ENCODE peak calls at places on chromosomes 16 and 17, in five cellular contexts. One of them, this sample, is unnamed.

GRCh38 chr17:4908301-4908700 is 5.4 kb upstream of the CHRNE start:
- DNase-seq in hypothalamus: no peak
- DNase-seq in AG04450: no peak
- DNase-seq in amygdala: no peak
- DNase-seq in psoas muscle: no peak
- DNase-seq in this sample: no peak

GRCh38 chr16:12097523-12098428 is 121.2 kb downstream of the SNX29 start:
- DNase-seq in hypothalamus: peak
- DNase-seq in AG04450: peak
- DNase-seq in amygdala: peak
- DNase-seq in psoas muscle: no peak
- DNase-seq in this sample: peak

GRCh38 chr17:10050597-10051101 is 145.6 kb upstream of the RCVRN start:
- DNase-seq in hypothalamus: no peak
- DNase-seq in AG04450: peak
- DNase-seq in amygdala: no peak
- DNase-seq in psoas muscle: no peak
- DNase-seq in this sample: no peak

GRCh38 chr17:76550712-76551615 is 11.1 kb downstream of the PRCD start:
- DNase-seq in hypothalamus: no peak
- DNase-seq in AG04450: no peak
- DNase-seq in amygdala: no peak
- DNase-seq in psoas muscle: no peak
- DNase-seq in this sample: no peak

GRCh38 chr16:31221357-31222160 is 4.6 kb upstream of the PYDC1 start:
- DNase-seq in hypothalamus: no peak
- DNase-seq in AG04450: no peak
- DNase-seq in amygdala: no peak
- DNase-seq in psoas muscle: no peak
- DNase-seq in this sample: no peak

GRCh38 chr17:7929158-7930029 is at the start of gene KCNAB3:
- DNase-seq in hypothalamus: no peak
- DNase-seq in AG04450: no peak
- DNase-seq in amygdala: peak
- DNase-seq in psoas muscle: no peak
- DNase-seq in this sample: no peak

GRCh38 chr16:9885457-9885856 is 296.8 kb downstream of the GRIN2A start:
- DNase-seq in hypothalamus: no peak
- DNase-seq in AG04450: no peak
- DNase-seq in amygdala: no peak
- DNase-seq in psoas muscle: no peak
- DNase-seq in this sample: no peak

GRCh38 chr16:16150117-16150877 is 73.0 kb downstream of the ABCC6 start:
- DNase-seq in hypothalamus: peak
- DNase-seq in AG04450: peak
- DNase-seq in amygdala: peak
- DNase-seq in psoas muscle: peak
- DNase-seq in this sample: peak

GRCh38 chr17:76631821-76632565 is 11.6 kb downstream of the ST6GALNAC1 start:
- DNase-seq in hypothalamus: no peak
- DNase-seq in AG04450: no peak
- DNase-seq in amygdala: no peak
- DNase-seq in psoas muscle: no peak
- DNase-seq in this sample: no peak

GRCh38 chr17:79112471-79112870 is 37.8 kb downstream of the ENGASE start:
- DNase-seq in hypothalamus: no peak
- DNase-seq in AG04450: no peak
- DNase-seq in amygdala: no peak
- DNase-seq in psoas muscle: no peak
- DNase-seq in this sample: no peak

GRCh38 chr17:40548982-40549680 is 16.1 kb downstream of the CCR7 start:
- DNase-seq in hypothalamus: no peak
- DNase-seq in AG04450: peak
- DNase-seq in amygdala: no peak
- DNase-seq in psoas muscle: no peak
- DNase-seq in this sample: peak

GRCh38 chr16:30985401-30986128 is 558 bp downstream of the HSD3B7 start:
- DNase-seq in hypothalamus: no peak
- DNase-seq in AG04450: no peak
- DNase-seq in amygdala: no peak
- DNase-seq in psoas muscle: peak
- DNase-seq in this sample: peak

GRCh38 chr17:35166526-35166925 is 18.9 kb downstream of the UNC45B start:
- DNase-seq in hypothalamus: no peak
- DNase-seq in AG04450: no peak
- DNase-seq in amygdala: no peak
- DNase-seq in psoas muscle: no peak
- DNase-seq in this sample: no peak

GRCh38 chr17:42248351-42249179 is 27.6 kb downstream of the STAT5B start:
- DNase-seq in hypothalamus: peak
- DNase-seq in AG04450: peak
- DNase-seq in amygdala: peak
- DNase-seq in psoas muscle: peak
- DNase-seq in this sample: peak

GRCh38 chr17:81309140-81309858 is 14.2 kb upstream of the SLC38A10 start:
- DNase-seq in hypothalamus: no peak
- DNase-seq in AG04450: no peak
- DNase-seq in amygdala: peak
- DNase-seq in psoas muscle: peak
- DNase-seq in this sample: peak

GRCh38 chr16:16007743-16008111 is 58.3 kb downstream of the ABCC1 start:
- DNase-seq in hypothalamus: no peak
- DNase-seq in AG04450: no peak
- DNase-seq in amygdala: no peak
- DNase-seq in psoas muscle: no peak
- DNase-seq in this sample: no peak

GRCh38 chr17:79316805-79317204 is 242.2 kb downstream of the ENGASE start:
- DNase-seq in hypothalamus: no peak
- DNase-seq in AG04450: no peak
- DNase-seq in amygdala: no peak
- DNase-seq in psoas muscle: no peak
- DNase-seq in this sample: no peak

GRCh38 chr16:30808163-30808562 is 21.2 kb upstream of the ZNF629 start:
- DNase-seq in hypothalamus: no peak
- DNase-seq in AG04450: no peak
- DNase-seq in amygdala: no peak
- DNase-seq in psoas muscle: no peak
- DNase-seq in this sample: no peak

GRCh38 chr17:14089179-14089578 is 19.9 kb downstream of the COX10 start:
- DNase-seq in hypothalamus: no peak
- DNase-seq in AG04450: no peak
- DNase-seq in amygdala: no peak
- DNase-seq in psoas muscle: no peak
- DNase-seq in this sample: no peak

GRCh38 chr17:14138649-14139048 is 69.3 kb downstream of the COX10 start:
- DNase-seq in hypothalamus: no peak
- DNase-seq in AG04450: no peak
- DNase-seq in amygdala: no peak
- DNase-seq in psoas muscle: no peak
- DNase-seq in this sample: no peak

GRCh38 chr17:35769895-35770486 is 9.3 kb downstream of the C17orf50 start:
- DNase-seq in hypothalamus: no peak
- DNase-seq in AG04450: no peak
- DNase-seq in amygdala: no peak
- DNase-seq in psoas muscle: no peak
- DNase-seq in this sample: no peak

GRCh38 chr17:30344283-30345088 is 10.6 kb upstream of the TMIGD1 start:
- DNase-seq in hypothalamus: peak
- DNase-seq in AG04450: no peak
- DNase-seq in amygdala: peak
- DNase-seq in psoas muscle: no peak
- DNase-seq in this sample: peak

GRCh38 chr16:66508261-66508913 is 41.5 kb downstream of the TK2 start:
- DNase-seq in hypothalamus: no peak
- DNase-seq in AG04450: no peak
- DNase-seq in amygdala: no peak
- DNase-seq in psoas muscle: no peak
- DNase-seq in this sample: no peak

GRCh38 chr17:69147460-69147859 is 5.8 kb upstream of the ABCA6 start:
- DNase-seq in hypothalamus: no peak
- DNase-seq in AG04450: no peak
- DNase-seq in amygdala: no peak
- DNase-seq in psoas muscle: no peak
- DNase-seq in this sample: no peak

GRCh38 chr17:57379237-57380054 is 123.1 kb downstream of the MSI2 start:
- DNase-seq in hypothalamus: no peak
- DNase-seq in AG04450: no peak
- DNase-seq in amygdala: no peak
- DNase-seq in psoas muscle: no peak
- DNase-seq in this sample: no peak

GRCh38 chr17:20066253-20066652 is 57.1 kb downstream of the SPECC1 start:
- DNase-seq in hypothalamus: peak
- DNase-seq in AG04450: peak
- DNase-seq in amygdala: no peak
- DNase-seq in psoas muscle: peak
- DNase-seq in this sample: peak

GRCh38 chr16:5480796-5481195 is 383.2 kb upstream of the EEF2KMT start:
- DNase-seq in hypothalamus: no peak
- DNase-seq in AG04450: no peak
- DNase-seq in amygdala: no peak
- DNase-seq in psoas muscle: no peak
- DNase-seq in this sample: no peak

GRCh38 chr17:82590216-82590615 is 58.0 kb downstream of the WDR45B start:
- DNase-seq in hypothalamus: no peak
- DNase-seq in AG04450: no peak
- DNase-seq in amygdala: no peak
- DNase-seq in psoas muscle: no peak
- DNase-seq in this sample: no peak